ENCODE peak calls at places on chromosomes 12 and 14, in nine cellular contexts. T, V, O, F, X, D, I, Q and M are unnamed samples. For H3K36me3, the result is how much of the 10 kb centered on the place peaks cover.

GRCh38 chr12:51391047-51391837 is at the start of gene GALNT6:
- DNase-seq in T (no peak), V (peak), O (peak), F (peak), X (peak), D (peak), I (no peak), Q (peak), M (peak)

GRCh38 chr14:105325716-105326567 is 11.4 kb downstream of the PACS2 start:
- DNase-seq in T (no peak), V (no peak), O (no peak), F (no peak), X (no peak), D (no peak), I (no peak), Q (peak), M (no peak)

GRCh38 chr14:82398313-82398712 is 864.7 kb upstream of the SEL1L start:
- DNase-seq in T (no peak), V (no peak), O (no peak), F (no peak), X (no peak), D (no peak), I (no peak), Q (no peak), M (no peak)

GRCh38 chr12:20409639-20410038 is 41.3 kb downstream of the PDE3A start:
- DNase-seq in T (no peak), V (no peak), O (no peak), F (no peak), X (no peak), D (no peak), I (no peak), Q (no peak), M (peak)

GRCh38 chr14:100536721-100537700 is 50.2 kb downstream of the BEGAIN start:
- DNase-seq in T (no peak), V (peak), O (no peak), F (peak), X (no peak), D (peak), I (peak), Q (peak), M (peak)

GRCh38 chr14:68631691-68632590 is 160.9 kb downstream of the ZFP36L1 start:
- DNase-seq in T (peak), V (no peak), O (no peak), F (no peak), X (no peak), D (no peak), I (no peak), Q (no peak), M (no peak)

GRCh38 chr12:86117711-86118110 is 138.5 kb downstream of the MGAT4C start:
- DNase-seq in T (no peak), V (no peak), O (no peak), F (no peak), X (no peak), D (no peak), I (no peak), Q (no peak), M (no peak)

GRCh38 chr12:125454786-125455450 is 389.7 kb downstream of the AACS start:
- DNase-seq in T (no peak), V (no peak), O (no peak), F (no peak), X (no peak), D (no peak), I (no peak), Q (no peak), M (no peak)

GRCh38 chr14:65750906-65751305 is 338.4 kb downstream of the FUT8 start:
- DNase-seq in T (no peak), V (no peak), O (no peak), F (no peak), X (no peak), D (no peak), I (no peak), Q (no peak), M (no peak)

GRCh38 chr12:18383203-18383602 is 121.9 kb downstream of the PIK3C2G start:
- DNase-seq in T (no peak), V (no peak), O (peak), F (no peak), X (peak), D (no peak), I (no peak), Q (no peak), M (peak)

GRCh38 chr14:99752486-99753121 is 40.6 kb upstream of the EML1 start:
- DNase-seq in T (no peak), V (no peak), O (peak), F (no peak), X (no peak), D (no peak), I (no peak), Q (peak), M (no peak)

GRCh38 chr12:9750276-9751203 is 10.2 kb downstream of the CD69 start:
- DNase-seq in T (no peak), V (peak), O (peak), F (peak), X (peak), D (peak), I (peak), Q (peak), M (peak)

GRCh38 chr12:106791531-106791930 is 17.0 kb downstream of the RIC8B start:
- DNase-seq in T (no peak), V (no peak), O (peak), F (no peak), X (no peak), D (no peak), I (no peak), Q (no peak), M (peak)
- H3K36me3 ChIP-seq in T (under half), V (under half), O (under half), F (under half), X (half or more), D (half or more), I (under half), Q (under half), M (under half)

DNA sequence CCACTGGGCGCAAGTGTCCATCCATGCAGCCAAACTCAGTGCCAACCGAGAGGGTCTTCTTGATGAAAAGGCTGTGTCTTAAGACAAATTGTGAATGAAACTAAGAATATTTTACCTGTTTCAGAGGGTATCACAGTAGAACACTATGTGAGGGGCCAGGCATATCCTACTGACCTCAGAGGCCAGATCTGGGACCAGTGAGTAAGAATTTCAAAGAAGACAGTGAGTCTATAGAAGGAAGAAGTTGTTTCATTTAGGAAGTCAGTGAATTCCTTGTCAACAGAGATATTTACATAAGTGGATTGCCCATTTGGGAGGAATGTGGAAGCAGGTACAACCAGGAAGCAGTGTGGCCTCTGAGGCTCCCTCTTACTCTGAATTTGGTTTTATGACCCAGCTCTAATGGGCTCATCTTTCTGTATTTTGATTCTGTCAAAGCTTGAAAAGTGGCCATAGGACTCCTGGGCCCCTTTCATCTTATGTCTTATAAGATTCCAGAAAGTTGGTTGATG is 137.4 kb downstream of the ZNF664 start:
- DNase-seq in T (no peak), V (no peak), O (no peak), F (no peak), X (no peak), D (no peak), I (no peak), Q (no peak), M (peak)
- H3K36me3 ChIP-seq in T (under half), V (under half), O (under half), F (under half), X (under half), D (under half), I (under half), Q (under half), M (under half)

GRCh38 chr12:121330692-121331091 is 21.5 kb downstream of the ANAPC5 start:
- DNase-seq in T (no peak), V (no peak), O (no peak), F (no peak), X (no peak), D (no peak), I (no peak), Q (no peak), M (no peak)

GRCh38 chr12:121330195-121330594 is 22.0 kb downstream of the ANAPC5 start:
- DNase-seq in T (no peak), V (no peak), O (no peak), F (no peak), X (no peak), D (no peak), I (no peak), Q (no peak), M (no peak)

GRCh38 chr12:121328620-121329019 is 23.6 kb downstream of the ANAPC5 start:
- DNase-seq in T (no peak), V (no peak), O (no peak), F (no peak), X (no peak), D (no peak), I (no peak), Q (no peak), M (no peak)

GRCh38 chr12:121333747-121334146 is 18.5 kb downstream of the ANAPC5 start:
- DNase-seq in T (no peak), V (no peak), O (peak), F (no peak), X (no peak), D (no peak), I (no peak), Q (no peak), M (no peak)

DNA sequence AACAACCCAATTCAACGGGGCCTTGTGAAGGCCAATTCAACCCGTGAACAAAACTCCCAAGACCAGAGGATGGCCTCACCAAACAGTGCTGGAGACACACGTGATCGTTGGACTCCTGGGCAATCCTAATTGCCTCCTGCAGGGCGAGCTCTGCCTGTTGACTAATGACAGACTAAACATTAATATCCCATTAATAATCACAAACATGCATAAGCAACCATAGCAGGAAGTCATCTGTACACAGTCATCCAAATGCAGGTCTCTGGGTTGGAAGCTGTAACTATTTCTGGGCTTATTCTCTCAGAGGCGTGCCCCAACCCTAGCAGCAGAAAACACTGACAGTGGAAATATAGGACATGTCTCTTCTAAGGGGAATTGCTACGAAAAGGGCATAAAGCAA is 20.9 kb downstream of the ANAPC5 start:
- DNase-seq in T (no peak), V (no peak), O (no peak), F (no peak), X (no peak), D (no peak), I (no peak), Q (no peak), M (no peak)
- H3K36me3 ChIP-seq in T (half or more), V (half or more), O (under half), F (half or more), X (half or more), D (half or more), I (half or more), Q (under half), M (half or more)

GRCh38 chr12:112236386-112236785 is 111.0 kb downstream of the TRAFD1 start:
- DNase-seq in T (no peak), V (no peak), O (no peak), F (no peak), X (no peak), D (no peak), I (no peak), Q (no peak), M (no peak)
- H3K36me3 ChIP-seq in T (half or more), V (half or more), O (under half), F (half or more), X (half or more), D (half or more), I (half or more), Q (under half), M (under half)

GRCh38 chr12:105596731-105597130 is 266.2 kb downstream of the C12orf75 start:
- DNase-seq in T (no peak), V (no peak), O (peak), F (no peak), X (no peak), D (no peak), I (no peak), Q (no peak), M (no peak)
- H3K36me3 ChIP-seq in T (under half), V (under half), O (under half), F (under half), X (under half), D (under half), I (under half), Q (under half), M (under half)

GRCh38 chr14:50766338-50766886 is 64.5 kb downstream of the NIN start:
- DNase-seq in T (no peak), V (no peak), O (no peak), F (no peak), X (no peak), D (no peak), I (no peak), Q (no peak), M (no peak)
- H3K36me3 ChIP-seq in T (half or more), V (half or more), O (under half), F (under half), X (under half), D (half or more), I (under half), Q (under half), M (under half)

DNA sequence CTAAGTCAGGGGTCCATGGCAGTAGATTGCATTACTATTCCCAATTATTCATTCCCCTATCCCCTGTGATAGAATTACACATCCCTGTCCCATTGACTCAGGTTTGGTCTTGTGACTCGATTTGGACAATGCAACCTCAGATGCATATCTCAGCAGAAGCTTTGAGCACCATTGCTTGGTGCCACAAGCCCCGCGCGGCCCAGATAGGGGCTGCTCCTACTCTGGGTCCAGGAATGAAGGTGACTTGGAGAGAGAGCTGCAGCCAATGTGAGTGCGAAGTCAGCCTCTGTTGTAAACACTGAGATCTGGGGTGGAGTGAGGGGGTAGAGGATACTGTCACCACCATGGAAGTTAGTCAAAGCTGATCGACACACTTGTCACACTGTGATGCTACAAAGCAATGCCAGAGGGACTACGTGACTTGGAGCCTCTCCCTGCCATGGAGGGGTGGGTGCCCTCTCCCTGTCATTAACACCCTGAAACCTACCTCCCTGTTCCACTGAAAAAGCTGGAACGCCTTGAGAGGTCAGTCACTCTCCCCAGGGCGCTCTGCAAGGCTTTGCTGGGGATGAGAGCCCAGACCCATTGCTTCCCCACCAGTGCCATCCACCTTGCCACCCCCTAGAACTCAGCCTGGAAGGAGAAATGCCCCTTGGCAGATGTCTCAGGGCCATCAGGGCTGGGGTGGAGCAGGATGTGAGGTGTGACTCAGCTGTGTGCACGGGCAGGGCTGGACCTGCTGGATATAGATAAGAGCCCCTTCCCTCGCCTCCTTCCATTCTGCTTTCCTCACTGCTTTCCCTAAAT is 6.6 kb upstream of the PLEK2 start:
- DNase-seq in T (no peak), V (no peak), O (peak), F (peak), X (no peak), D (no peak), I (no peak), Q (no peak), M (no peak)
- H3K36me3 ChIP-seq in T (under half), V (under half), O (under half), F (under half), X (under half), D (under half), I (under half), Q (under half), M (under half)

DNA sequence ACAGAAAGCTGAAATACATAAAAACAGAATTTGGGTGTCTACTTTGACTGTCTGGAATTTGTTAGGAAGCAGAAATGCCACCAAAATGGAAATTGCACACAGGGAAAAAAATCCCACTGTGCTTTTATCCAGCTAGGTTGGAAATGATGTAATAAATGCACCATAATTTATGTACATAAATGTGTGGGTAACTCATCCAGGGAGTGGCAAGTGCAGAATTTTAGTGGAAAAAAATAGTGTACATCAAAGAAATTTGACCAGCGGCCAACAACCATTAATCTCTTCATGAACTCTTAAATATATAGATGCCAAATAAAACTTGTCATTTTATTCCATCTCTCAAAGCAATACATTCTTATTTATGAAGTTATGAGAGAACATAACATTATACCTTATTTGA is 105.6 kb downstream of the LLPH start:
- DNase-seq in T (no peak), V (no peak), O (no peak), F (no peak), X (no peak), D (no peak), I (no peak), Q (no peak), M (no peak)
- H3K36me3 ChIP-seq in T (under half), V (under half), O (under half), F (under half), X (under half), D (under half), I (under half), Q (under half), M (under half)

GRCh38 chr12:101738920-101739665 is at the start of gene SYCP3:
- DNase-seq in T (no peak), V (no peak), O (no peak), F (no peak), X (no peak), D (no peak), I (no peak), Q (peak), M (no peak)
- H3K36me3 ChIP-seq in T (under half), V (under half), O (under half), F (half or more), X (under half), D (under half), I (under half), Q (under half), M (under half)